ENCODE peak calls at places on chromosome 18, in eight cellular contexts. I is GM20000, K is small intestine, J is GM13976, W is mucosa of descending colon, Y is WTC11, O is ELR, L is DMS79 treated with DMSO at 0.1 percent for 48 hours. A is an unnamed sample.

GRCh38 chr18:7038330-7038846 is 79.2 kb downstream of the LAMA1 start:
- DNase-seq in I (no peak), K (peak), W (peak), O (peak), L (peak), Y (peak), J (no peak), A (peak)

GRCh38 chr18:34821669-34822210 is 111.6 kb downstream of the DTNA start:
- DNase-seq in K (no peak), L (no peak), Y (no peak), J (no peak), W (no peak), I (no peak), O (peak), A (no peak)

GRCh38 chr18:30684825-30685481 is 357.6 kb downstream of the DSC3 start:
- DNase-seq in O (peak), J (no peak), W (no peak), Y (no peak), L (no peak), K (no peak), I (no peak), A (no peak)

GRCh38 chr18:25727281-25727680 is 363.1 kb downstream of the SS18 start:
- DNase-seq in Y (no peak), W (no peak), K (no peak), L (no peak), J (no peak), O (peak), I (no peak), A (no peak)

GRCh38 chr18:78679061-78679460 is 300.6 kb upstream of the SALL3 start:
- DNase-seq in L (no peak), W (no peak), O (no peak), K (no peak), J (no peak), I (no peak), Y (no peak), A (no peak)

GRCh38 chr18:66495844-66496243 is 108.0 kb downstream of the CDH19 start:
- DNase-seq in J (peak), O (peak), K (peak), I (peak), Y (peak), L (no peak), W (peak), A (peak)

GRCh38 chr18:65279668-65280305 is 471.0 kb upstream of the CDH7 start:
- DNase-seq in W (no peak), L (no peak), Y (no peak), I (no peak), J (no peak), K (no peak), O (no peak), A (no peak)

GRCh38 chr18:78587096-78587495 is 392.5 kb upstream of the SALL3 start:
- DNase-seq in Y (no peak), K (no peak), O (no peak), J (no peak), I (no peak), L (no peak), W (no peak), A (no peak)

GRCh38 chr18:78676622-78677482 is 302.8 kb upstream of the SALL3 start:
- DNase-seq in O (no peak), K (no peak), W (no peak), I (no peak), Y (no peak), L (no peak), J (no peak), A (no peak)

GRCh38 chr18:48390641-48391040 is 18.5 kb downstream of the ZBTB7C start:
- DNase-seq in J (no peak), L (no peak), W (no peak), O (no peak), I (no peak), Y (no peak), K (no peak), A (no peak)

A was measured in body of pancreas.